ENCODE peak calls at places on chromosomes 4 and X, in seven cellular contexts. U is sciatic nerve, K is NCI-H748 treated with DMSO at 0.1 percent for 48 hours, T is NCI-H2171 treated with DMSO at 0.1 percent for 48 hours, E is mammary epithelial cell, A is breast epithelium, G is GM12865. B is an unnamed sample.
A peak's percentile ranks its signal among the peaks of the same experiment; 100 is the strongest.

GRCh38 chrX:13966071-13966850 is 63.4 kb downstream of the GEMIN8 start:
- DNase-seq in U (no peak), K (no peak), T (no peak), E (no peak), A (no peak), G (no peak), B (no peak)

GRCh38 chrX:147737690-147738089 is 174.0 kb upstream of the FMR1 start:
- DNase-seq in U (no peak), K (no peak), T (no peak), E (no peak), A (no peak), G (no peak), B (no peak)

GRCh38 chrX:108167211-108167872 is 75.8 kb downstream of the ATG4A start:
- DNase-seq in U (no peak), K (no peak), T (no peak), E (peak; percentile 56), A (no peak), G (no peak), B (no peak)

GRCh38 chrX:110588164-110588563 is 207.5 kb downstream of the CHRDL1 start:
- DNase-seq in U (no peak), K (no peak), T (no peak), E (no peak), A (no peak), G (no peak), B (no peak)

GRCh38 chr4:53914313-53915016 is 149.9 kb downstream of the CHIC2 start:
- DNase-seq in U (no peak), K (no peak), T (no peak), E (peak; percentile 97), A (no peak), G (no peak), B (no peak)

GRCh38 chr4:122480023-122480422 is 23.5 kb upstream of the IL2 start:
- DNase-seq in U (no peak), K (no peak), T (no peak), E (no peak), A (no peak), G (no peak), B (no peak)

GRCh38 chr4:172997217-172997609 is 171.4 kb upstream of the GALNT7 start:
- DNase-seq in U (no peak), K (no peak), T (no peak), E (no peak), A (no peak), G (no peak), B (no peak)

GRCh38 chr4:2390146-2390545 is 28.3 kb downstream of the ZFYVE28 start:
- DNase-seq in U (no peak), K (no peak), T (no peak), E (no peak), A (no peak), G (no peak), B (no peak)

GRCh38 chrX:97189668-97190067 is 306.0 kb downstream of the RPA4 start:
- DNase-seq in U (no peak), K (no peak), T (no peak), E (no peak), A (no peak), G (no peak), B (no peak)

GRCh38 chr4:123701046-123701445 is 304.5 kb downstream of the SPRY1 start:
- DNase-seq in U (no peak), K (no peak), T (no peak), E (no peak), A (no peak), G (no peak), B (no peak)